ENCODE peak calls at places on chromosomes 3 and 15, in four cellular contexts. M, E, R and H are unnamed samples.

GRCh38 chr15:66452971-66453580 is 44.5 kb downstream of the SNAPC5 start:
- DNase-seq in R (no peak), E (peak), M (no peak), H (no peak)

GRCh38 chr3:62922326-62922725 is 47.1 kb upstream of the CADPS start:
- DNase-seq in R (no peak), M (no peak), E (no peak), H (no peak)

GRCh38 chr3:13194285-13195209 is 121.3 kb upstream of the IQSEC1 start:
- DNase-seq in M (no peak), R (no peak), E (peak), H (no peak)

GRCh38 chr3:12190221-12190807 is 31.6 kb upstream of the TIMP4 start:
- DNase-seq in M (no peak), E (no peak), R (no peak), H (no peak)

GRCh38 chr3:134294302-134294925 is 43.8 kb upstream of the RYK start:
- DNase-seq in E (no peak), R (no peak), M (no peak), H (peak)

GRCh38 chr3:134366928-134367352 is 7.3 kb downstream of the AMOTL2 start:
- DNase-seq in M (no peak), R (no peak), E (peak), H (no peak)

GRCh38 chr3:143526016-143526540 is 322.2 kb downstream of the SLC9A9 start:
- DNase-seq in R (no peak), M (no peak), E (no peak), H (no peak)

GRCh38 chr15:101277038-101277822 is at the start of gene SELENOS:
- DNase-seq in R (peak), E (peak), M (peak), H (no peak)

GRCh38 chr3:36868614-36869436 is 76.0 kb downstream of the TRANK1 start:
- DNase-seq in M (peak), E (peak), R (peak), H (peak)

GRCh38 chr15:45914425-45914824 is 279.6 kb downstream of the SQOR start:
- DNase-seq in R (no peak), M (no peak), E (no peak), H (no peak)

GRCh38 chr15:45921978-45922377 is 287.1 kb downstream of the SQOR start:
- DNase-seq in R (no peak), E (no peak), M (no peak), H (no peak)

GRCh38 chr15:45921376-45921775 is 286.5 kb downstream of the SQOR start:
- DNase-seq in M (no peak), E (peak), R (no peak), H (no peak)

GRCh38 chr15:45918839-45919238 is 284.0 kb downstream of the SQOR start:
- DNase-seq in R (no peak), E (no peak), M (no peak), H (no peak)

DNA sequence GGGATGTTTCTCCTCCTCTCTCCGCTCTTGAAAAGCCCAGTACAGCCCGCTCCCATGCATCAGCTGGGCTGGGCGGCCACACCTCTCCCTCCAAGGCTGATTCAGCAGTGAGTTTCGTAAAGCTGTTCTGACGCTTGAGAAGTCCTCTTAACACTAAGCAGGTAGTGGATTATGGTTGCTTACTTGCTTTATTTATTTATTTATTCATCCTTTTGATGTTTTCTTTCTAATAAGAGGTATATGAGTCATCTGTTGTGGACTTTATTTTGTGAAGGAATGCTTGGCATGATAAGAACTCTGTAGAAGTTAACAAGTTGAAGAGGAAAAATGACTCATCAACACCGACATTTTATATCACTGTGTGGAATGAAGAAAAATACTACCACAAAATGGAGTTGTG is 285.0 kb downstream of the SQOR start:
- DNase-seq in M (peak), E (peak), R (no peak), H (no peak)
- TF ChIP-seq CHD4 in M (no peak), E (no peak), R (no peak), H (no peak)

GRCh38 chr15:24039683-24040082 is 352.6 kb upstream of the NDN start:
- DNase-seq in M (no peak), E (no peak), R (no peak), H (no peak)
- TF ChIP-seq CHD4 in M (no peak), E (no peak), R (no peak), H (no peak)

GRCh38 chr3:115692887-115693524 is 69.7 kb downstream of the GAP43 start:
- DNase-seq in M (peak), R (peak), E (peak), H (peak)

GRCh38 chr3:115697263-115698053 is 74.1 kb downstream of the GAP43 start:
- DNase-seq in R (no peak), M (no peak), E (no peak), H (no peak)

GRCh38 chr3:115695081-115695480 is 71.8 kb downstream of the GAP43 start:
- DNase-seq in E (no peak), M (no peak), R (no peak), H (no peak)

GRCh38 chr3:115691964-115692363 is 68.7 kb downstream of the GAP43 start:
- DNase-seq in E (no peak), M (no peak), R (no peak), H (no peak)

DNA sequence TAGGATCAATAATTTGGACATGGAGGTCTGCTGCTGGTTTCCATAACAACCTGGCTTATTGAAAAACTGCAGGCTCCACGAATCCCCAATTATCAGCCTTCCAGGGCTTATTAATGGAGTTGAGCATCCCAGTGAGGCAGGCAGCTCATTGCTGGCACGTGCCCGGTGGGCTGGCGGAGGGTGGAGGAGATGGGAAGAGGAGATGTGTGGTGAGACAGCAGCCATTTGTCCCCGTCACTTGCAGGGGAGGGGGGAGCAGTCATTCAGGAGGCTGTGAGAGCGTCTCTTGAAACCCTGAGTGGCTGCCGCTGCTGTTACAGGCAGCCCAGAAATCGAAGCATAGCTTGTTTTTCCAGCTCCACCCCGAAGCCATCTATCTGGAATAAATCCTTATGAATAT is 70.6 kb downstream of the GAP43 start:
- DNase-seq in R (no peak), M (no peak), E (no peak), H (no peak)
- TF ChIP-seq CHD4 in R (no peak), M (no peak), E (no peak), H (no peak)

DNA sequence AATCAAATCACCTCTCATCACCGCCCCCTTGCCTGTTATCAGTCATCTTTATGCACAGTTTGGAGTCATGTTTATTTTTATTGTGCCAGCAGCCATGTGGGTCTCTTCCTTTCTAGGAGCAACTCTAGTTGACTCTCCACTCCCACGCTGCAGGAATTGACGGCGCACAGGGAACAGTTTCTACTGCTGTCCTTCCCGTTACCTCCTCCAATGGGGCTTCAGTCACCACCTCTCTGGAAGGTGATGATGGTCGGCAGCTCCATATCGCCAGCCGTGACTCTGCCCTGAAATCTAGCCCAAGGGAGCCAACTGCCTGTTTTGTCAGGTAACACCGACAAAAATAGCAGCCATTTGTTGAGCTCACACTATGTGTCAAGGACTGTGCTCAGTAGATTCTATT is 35.6 kb upstream of the FAM107A start:
- DNase-seq in R (no peak), M (no peak), E (no peak), H (no peak)
- TF ChIP-seq CHD4 in R (no peak), M (no peak), E (no peak), H (no peak)

GRCh38 chr15:84926491-84927220 is 42.2 kb downstream of the SLC28A1 start:
- DNase-seq in E (no peak), R (no peak), M (no peak), H (no peak)
- TF ChIP-seq CHD4 in E (no peak), R (no peak), M (no peak), H (no peak)

DNA sequence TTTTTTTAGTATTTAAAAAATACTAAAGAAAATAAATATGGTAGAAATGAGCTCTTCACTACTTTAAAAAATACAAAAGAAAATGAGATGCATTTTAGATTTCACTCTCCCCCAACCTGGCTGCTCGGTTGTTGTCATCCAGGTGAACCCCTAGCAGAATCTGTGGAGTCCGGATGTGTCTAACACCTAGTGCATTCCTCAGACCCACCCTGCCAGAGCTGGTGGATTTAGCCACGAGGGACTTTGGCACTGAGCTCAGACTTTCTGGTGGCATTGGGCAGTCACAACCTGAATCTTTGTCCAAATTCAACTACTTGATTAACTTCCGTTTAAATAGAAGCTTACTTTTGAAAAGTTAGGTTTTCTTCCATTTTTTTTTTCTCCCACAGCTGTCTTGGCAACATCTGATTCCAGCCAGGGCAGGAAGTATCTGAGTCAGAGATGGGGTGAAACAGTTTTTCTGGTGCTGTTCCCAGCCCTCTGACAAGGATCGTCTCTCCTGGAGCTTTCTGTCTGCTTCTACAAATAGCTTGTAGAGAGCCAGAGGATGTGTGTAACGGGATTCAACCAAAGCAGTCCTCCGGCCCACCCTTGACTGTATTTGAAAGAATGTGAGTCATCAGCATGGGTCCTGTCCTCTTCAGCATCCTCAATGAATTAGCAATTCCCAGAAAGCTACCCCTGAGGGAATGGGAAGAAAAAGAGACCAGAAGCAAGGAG is 301.8 kb upstream of the MCTP2 start:
- DNase-seq in E (no peak), M (no peak), R (no peak), H (no peak)
- TF ChIP-seq CHD4 in E (no peak), M (no peak), R (no peak), H (no peak)